ENCODE peak calls at places on chromosomes 1 and 21, in six cellular contexts. O, X, E, T, Y and H are unnamed samples.

GRCh38 chr1:204065174-204065985 is 7.5 kb upstream of the SOX13 start:
- DNase-seq in T (peak; percentile 76), Y (no peak), O (peak; percentile 64), X (peak; percentile 43), E (no peak), H (no peak)

GRCh38 chr1:118147542-118147941 is 37.5 kb downstream of the SPAG17 start:
- DNase-seq in Y (no peak), O (no peak), X (no peak), E (no peak), T (no peak), H (no peak)

GRCh38 chr21:26093094-26093493 is 77.5 kb downstream of the APP start:
- DNase-seq in T (no peak), X (no peak), Y (no peak), O (no peak), E (no peak), H (no peak)

GRCh38 chr1:245156736-245157505 is 2.1 kb downstream of the KIF26B start:
- DNase-seq in T (no peak), E (no peak), Y (no peak), O (no peak), X (no peak), H (no peak)

GRCh38 chr1:57422271-57423134 is 1.4 kb downstream of the DAB1 start:
- DNase-seq in X (peak; percentile 8), T (no peak), E (no peak), O (peak; percentile 20), Y (no peak), H (no peak)

GRCh38 chr1:26949266-26949925 is 10.9 kb downstream of the KDF1 start:
- DNase-seq in X (no peak), E (no peak), T (no peak), O (no peak), Y (no peak), H (no peak)

GRCh38 chr1:115277276-115277675 is 60.8 kb downstream of the NGF start:
- DNase-seq in X (no peak), O (no peak), E (no peak), Y (no peak), T (no peak), H (no peak)

GRCh38 chr1:25810341-25811299 is 9.1 kb upstream of the MTFR1L start:
- DNase-seq in E (peak; percentile 68), Y (peak; percentile 86), T (peak; percentile 82), X (peak; percentile 78), O (peak; percentile 73), H (peak; percentile 86)

GRCh38 chr1:41807390-41807789 is 111.3 kb downstream of the HIVEP3 start:
- DNase-seq in T (no peak), Y (no peak), O (peak; percentile 64), X (no peak), E (no peak), H (no peak)

GRCh38 chr1:241323510-241323909 is 33.5 kb downstream of the RGS7 start:
- DNase-seq in T (no peak), Y (no peak), X (no peak), E (no peak), O (no peak), H (no peak)

GRCh38 chr1:157399984-157400382 is 152.3 kb downstream of the FCRL5 start:
- DNase-seq in E (no peak), O (no peak), X (no peak), T (no peak), Y (no peak), H (no peak)

GRCh38 chr1:59743324-59744108 is 71.2 kb upstream of the HOOK1 start:
- DNase-seq in O (peak; percentile 44), X (no peak), E (peak; percentile 41), Y (no peak), T (no peak), H (no peak)

GRCh38 chr1:48916121-48917069 is 139.7 kb upstream of the BEND5 start:
- DNase-seq in T (no peak), E (no peak), X (no peak), Y (no peak), O (no peak), H (no peak)

GRCh38 chr1:6352138-6352563 is 41.4 kb downstream of the ACOT7 start:
- DNase-seq in E (no peak), O (no peak), X (no peak), Y (no peak), T (no peak), H (no peak)

GRCh38 chr1:194866153-194866552 is 1679.7 kb upstream of the B3GALT2 start:
- DNase-seq in X (no peak), O (no peak), E (no peak), T (no peak), Y (no peak), H (no peak)

GRCh38 chr1:212975607-212975918 is 25.2 kb downstream of the VASH2 start:
- DNase-seq in T (no peak), Y (no peak), E (no peak), X (no peak), O (no peak), H (no peak)

GRCh38 chr21:15872236-15872635 is 142.5 kb downstream of the USP25 start:
- DNase-seq in X (no peak), O (no peak), Y (no peak), T (no peak), E (no peak), H (no peak)

GRCh38 chr1:109978761-109979488 is 5.6 kb upstream of the AHCYL1 start:
- DNase-seq in O (no peak), Y (no peak), X (no peak), E (no peak), T (no peak), H (no peak)

GRCh38 chr21:30707409-30707808 is 11.2 kb downstream of the KRTAP21-3 start:
- DNase-seq in E (no peak), Y (no peak), T (no peak), O (no peak), X (no peak), H (no peak)

GRCh38 chr1:191634801-191635520 is 523.3 kb upstream of the RGS18 start:
- DNase-seq in X (no peak), O (no peak), T (no peak), E (no peak), Y (no peak), H (no peak)

GRCh38 chr21:41460578-41461527 is 34.8 kb downstream of the MX1 start:
- DNase-seq in T (peak; percentile 87), E (peak; percentile 80), Y (peak; percentile 83), O (peak; percentile 64), X (peak; percentile 83), H (peak; percentile 83)

GRCh38 chr1:60848583-60849188 is 233.7 kb upstream of the NFIA start:
- DNase-seq in E (no peak), T (no peak), X (no peak), Y (no peak), O (no peak), H (no peak)

GRCh38 chr1:158117854-158118691 is 62.6 kb upstream of the CD1D start:
- DNase-seq in E (peak; percentile 46), T (peak; percentile 79), X (peak; percentile 44), Y (peak; percentile 76), O (no peak), H (no peak)

GRCh38 chr1:211581521-211581920 is 2.6 kb upstream of the SLC30A1 start:
- DNase-seq in T (peak; percentile 75), E (no peak), O (no peak), X (no peak), Y (peak; percentile 79), H (no peak)

GRCh38 chr1:228837817-228838716 is 102.8 kb downstream of the RHOU start:
- DNase-seq in E (peak; percentile 69), X (peak; percentile 83), T (peak; percentile 79), O (no peak), Y (peak; percentile 77), H (no peak)

GRCh38 chr1:100921110-100921706 is 25.3 kb downstream of the SLC30A7 start:
- DNase-seq in Y (no peak), T (no peak), O (no peak), X (no peak), E (no peak), H (no peak)

GRCh38 chr1:77282187-77282865 is 507 bp downstream of the AK5 start:
- DNase-seq in X (peak; percentile 9), T (no peak), O (no peak), Y (no peak), E (no peak), H (peak; percentile 58)

GRCh38 chr1:56302878-56303277 is 276.5 kb downstream of the PLPP3 start:
- DNase-seq in X (no peak), E (no peak), Y (no peak), T (no peak), O (no peak), H (no peak)

GRCh38 chr1:72066431-72066830 is 215.9 kb downstream of the NEGR1 start:
- DNase-seq in X (no peak), Y (no peak), E (no peak), T (no peak), O (no peak), H (no peak)

GRCh38 chr21:44290327-44291077 is 4.8 kb downstream of the AIRE start:
- DNase-seq in X (no peak), O (no peak), Y (no peak), T (no peak), E (no peak), H (no peak)

DNA sequence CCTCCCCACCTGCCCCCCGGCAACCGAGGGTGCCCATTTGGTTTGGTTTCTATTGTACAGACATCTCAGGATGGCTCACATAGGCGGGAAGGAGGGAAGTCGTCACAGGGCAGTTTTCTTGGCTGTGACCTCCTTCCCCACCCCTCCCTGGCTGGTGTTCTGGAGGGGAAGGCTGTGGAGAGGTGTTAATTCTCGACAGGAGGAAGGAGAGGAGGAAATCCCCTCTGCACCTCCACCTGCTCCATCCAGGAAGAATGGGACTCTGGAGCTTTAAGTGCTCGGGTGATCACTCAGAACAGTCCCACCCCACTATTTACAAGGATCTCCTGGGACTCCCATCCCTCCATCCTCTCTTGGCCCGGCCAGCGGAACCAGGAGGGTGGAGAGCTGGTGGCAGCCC is 7.6 kb downstream of the MEX3A start:
- DNase-seq in Y (no peak), E (no peak), X (no peak), O (no peak), T (no peak), H (no peak)
- H3K4me1 ChIP-seq in Y (no peaks in the 10 kb centered on the region), E (no peaks in the 10 kb centered on the region), X (peaks cover 13% of the 10 kb centered on the region), O (peaks cover 33% of the 10 kb centered on the region), T (peaks cover 16% of the 10 kb centered on the region), H (peaks cover 10% of the 10 kb centered on the region)

GRCh38 chr21:45444385-45444784 is 39.4 kb downstream of the COL18A1 start:
- DNase-seq in X (no peak), O (no peak), T (no peak), Y (no peak), E (no peak), H (no peak)
- H3K4me1 ChIP-seq in X (peaks cover 4% of the 10 kb centered on the region), O (peaks cover 6% of the 10 kb centered on the region), T (peaks cover 6% of the 10 kb centered on the region), Y (peaks cover 3% of the 10 kb centered on the region), E (no peaks in the 10 kb centered on the region), H (no peaks in the 10 kb centered on the region)

GRCh38 chr1:78839704-78840277 is 166.7 kb downstream of the ADGRL4 start:
- DNase-seq in Y (no peak), T (no peak), X (peak; percentile 25), O (no peak), E (no peak), H (no peak)

GRCh38 chr1:78843111-78843908 is 163.2 kb downstream of the ADGRL4 start:
- DNase-seq in T (no peak), E (no peak), O (no peak), X (no peak), Y (no peak), H (no peak)

GRCh38 chr1:78836736-78837135 is 169.8 kb downstream of the ADGRL4 start:
- DNase-seq in X (no peak), E (no peak), O (no peak), Y (no peak), T (no peak), H (no peak)

GRCh38 chr1:78840447-78841251 is 165.9 kb downstream of the ADGRL4 start:
- DNase-seq in T (no peak), X (peak; percentile 16), E (no peak), O (no peak), Y (no peak), H (no peak)
- H3K4me1 ChIP-seq in T (peaks cover 25% of the 10 kb centered on the region), X (peaks cover 5% of the 10 kb centered on the region), E (no peaks in the 10 kb centered on the region), O (peaks cover 15% of the 10 kb centered on the region), Y (no peaks in the 10 kb centered on the region), H (no peaks in the 10 kb centered on the region)

GRCh38 chr21:22691643-22692042 is 1693.4 kb downstream of the NCAM2 start:
- DNase-seq in O (no peak), Y (no peak), E (no peak), T (no peak), X (no peak), H (no peak)
- H3K4me1 ChIP-seq in O (no peaks in the 10 kb centered on the region), Y (no peaks in the 10 kb centered on the region), E (no peaks in the 10 kb centered on the region), T (no peaks in the 10 kb centered on the region), X (no peaks in the 10 kb centered on the region), H (no peaks in the 10 kb centered on the region)